ENCODE peak calls at places on chromosome 19, in seven cellular contexts. C, B, J, S, P, V and Z are unnamed samples.

GRCh38 chr19:51122112-51122981 is 2.4 kb upstream of the SIGLEC9 start:
- DNase-seq in C (no peak), B (no peak), J (no peak), S (no peak), P (peak), V (peak), Z (no peak)

GRCh38 chr19:40525234-40526051 is 51.2 kb upstream of the SHKBP1 start:
- DNase-seq in C (no peak), B (no peak), J (no peak), S (no peak), P (no peak), V (no peak), Z (no peak)

GRCh38 chr19:50644315-50644915 is 4.7 kb upstream of the SYT3 start:
- DNase-seq in C (no peak), B (no peak), J (no peak), S (no peak), P (no peak), V (no peak), Z (no peak)

GRCh38 chr19:52941941-52942370 is 18.7 kb upstream of the ZNF888 start:
- DNase-seq in C (no peak), B (no peak), J (no peak), S (no peak), P (peak), V (peak), Z (peak)

GRCh38 chr19:5882421-5882968 is 12.2 kb upstream of the FUT5 start:
- DNase-seq in C (no peak), B (no peak), J (no peak), S (no peak), P (no peak), V (no peak), Z (no peak)

GRCh38 chr19:43760941-43761340 is 6.2 kb upstream of the SMG9 start:
- DNase-seq in C (no peak), B (no peak), J (no peak), S (no peak), P (no peak), V (no peak), Z (no peak)

GRCh38 chr19:46081928-46082727 is 41.3 kb upstream of the IGFL4 start:
- DNase-seq in C (peak), B (peak), J (no peak), S (no peak), P (peak), V (peak), Z (no peak)

GRCh38 chr19:54186934-54187381 is 2.4 kb downstream of the MBOAT7 start:
- DNase-seq in C (no peak), B (no peak), J (no peak), S (no peak), P (no peak), V (no peak), Z (no peak)

GRCh38 chr19:28652790-28653189 is 560.2 kb downstream of the UQCRFS1 start:
- DNase-seq in C (no peak), B (no peak), J (no peak), S (no peak), P (no peak), V (no peak), Z (no peak)

GRCh38 chr19:18603255-18603957 is 3.2 kb downstream of the CRLF1 start:
- DNase-seq in C (peak), B (no peak), J (no peak), S (no peak), P (peak), V (peak), Z (no peak)

GRCh38 chr19:50058425-50058824 is 32.6 kb downstream of the ZNF473 start:
- DNase-seq in C (no peak), B (no peak), J (no peak), S (no peak), P (no peak), V (no peak), Z (no peak)

GRCh38 chr19:18483119-18483518 is 38.8 kb downstream of the ELL start:
- DNase-seq in C (no peak), B (no peak), J (no peak), S (no peak), P (no peak), V (no peak), Z (no peak)

GRCh38 chr19:45777395-45777961 is 4.8 kb downstream of the DMPK start:
- DNase-seq in C (no peak), B (no peak), J (no peak), S (no peak), P (no peak), V (no peak), Z (no peak)

GRCh38 chr19:6664916-6665315 is 5.0 kb downstream of the TNFSF14 start:
- DNase-seq in C (no peak), B (no peak), J (no peak), S (no peak), P (no peak), V (no peak), Z (no peak)

GRCh38 chr19:5447700-5448311 is 7.4 kb upstream of the ZNRF4 start:
- DNase-seq in C (no peak), B (no peak), J (no peak), S (no peak), P (peak), V (no peak), Z (no peak)

GRCh38 chr19:47573076-47574026 is at the start of gene ZNF541:
- DNase-seq in C (no peak), B (peak), J (peak), S (peak), P (peak), V (no peak), Z (peak)

GRCh38 chr19:32895384-32895783 is 25.8 kb upstream of the SLC7A9 start:
- DNase-seq in C (no peak), B (no peak), J (no peak), S (no peak), P (no peak), V (no peak), Z (no peak)

GRCh38 chr19:33293255-33294057 is 8.9 kb downstream of the CEBPA start:
- DNase-seq in C (peak), B (no peak), J (no peak), S (no peak), P (peak), V (peak), Z (peak)

GRCh38 chr19:32404939-32405430 is 585 bp upstream of the DPY19L3 start:
- DNase-seq in C (no peak), B (peak), J (no peak), S (no peak), P (peak), V (no peak), Z (peak)

GRCh38 chr19:41521860-41522555 is 54.0 kb upstream of the CEACAM21 start:
- DNase-seq in C (no peak), B (peak), J (no peak), S (no peak), P (peak), V (peak), Z (no peak)

GRCh38 chr19:17766543-17767131 is 15.4 kb downstream of the FCHO1 start:
- DNase-seq in C (peak), B (no peak), J (no peak), S (no peak), P (peak), V (no peak), Z (peak)

GRCh38 chr19:55620410-55620809 is 4.0 kb downstream of the ZNF784 start:
- DNase-seq in C (no peak), B (no peak), J (no peak), S (no peak), P (no peak), V (peak), Z (no peak)

GRCh38 chr19:40165362-40165937 is 25.8 kb upstream of the MAP3K10 start:
- DNase-seq in C (peak), B (peak), J (peak), S (peak), P (peak), V (peak), Z (no peak)

GRCh38 chr19:43779820-43780219 is 953 bp downstream of the KCNN4 start:
- DNase-seq in C (peak), B (no peak), J (no peak), S (no peak), P (no peak), V (peak), Z (no peak)